ENCODE peak calls at places on chromosomes 12 and 14, in ten cellular contexts. W is heart right ventricle, L is Daoy, U is cardiac muscle cell, O is A673, M is GM04504, B is iris pigment epithelial cell, Q is DMS79, E is ACHN, S is amniotic stem cell. F is an unnamed sample.

GRCh38 chr12:58608711-58609110 is 311.6 kb downstream of the LRIG3 start:
- DNase-seq in W (no peak), L (no peak), U (no peak), O (no peak), M (no peak), B (peak; percentile 35), Q (no peak), E (no peak), S (no peak), F (no peak)

GRCh38 chr12:22409071-22409951 is 74.8 kb upstream of the ST8SIA1 start:
- DNase-seq in W (no peak), L (no peak), U (peak; percentile 43), O (peak; percentile 13), M (no peak), B (no peak), Q (peak; percentile 49), E (no peak), S (no peak), F (no peak)

GRCh38 chr14:23077962-23078361 is 17.0 kb downstream of the ACIN1 start:
- DNase-seq in W (no peak), L (no peak), U (no peak), O (no peak), M (no peak), B (no peak), Q (no peak), E (no peak), S (no peak), F (no peak)

GRCh38 chr14:95467232-95467631 is 49.2 kb downstream of the SYNE3 start:
- DNase-seq in W (no peak), L (no peak), U (no peak), O (no peak), M (no peak), B (no peak), Q (no peak), E (no peak), S (no peak), F (no peak)

GRCh38 chr12:89461190-89461589 is 63.4 kb downstream of the GALNT4 start:
- DNase-seq in W (no peak), L (no peak), U (no peak), O (peak; percentile 59), M (no peak), B (peak; percentile 56), Q (no peak), E (no peak), S (no peak), F (no peak)

GRCh38 chr12:100942984-100943749 is 148.6 kb downstream of the ANO4 start:
- DNase-seq in W (no peak), L (no peak), U (no peak), O (no peak), M (no peak), B (peak; percentile 44), Q (peak; percentile 42), E (no peak), S (no peak), F (no peak)

GRCh38 chr12:38527631-38528030 is 211.1 kb downstream of the ALG10B start:
- DNase-seq in W (no peak), L (no peak), U (no peak), O (no peak), M (no peak), B (no peak), Q (no peak), E (no peak), S (no peak), F (no peak)

GRCh38 chr12:94032368-94032767 is 116.0 kb upstream of the PLXNC1 start:
- DNase-seq in W (no peak), L (no peak), U (no peak), O (no peak), M (no peak), B (no peak), Q (no peak), E (no peak), S (no peak), F (no peak)

GRCh38 chr12:127355061-127355820 is 911.7 kb upstream of the TMEM132C start:
- DNase-seq in W (no peak), L (peak; percentile 54), U (peak; percentile 49), O (peak; percentile 44), M (peak; percentile 12), B (no peak), Q (no peak), E (peak; percentile 53), S (no peak), F (peak; percentile 43)

GRCh38 chr14:96676161-96676560 is 121.0 kb upstream of the VRK1 start:
- DNase-seq in W (no peak), L (peak; percentile 78), U (no peak), O (no peak), M (no peak), B (peak; percentile 20), Q (no peak), E (no peak), S (no peak), F (no peak)

GRCh38 chr12:32504626-32505025 is 105.3 kb downstream of the FGD4 start:
- DNase-seq in W (no peak), L (no peak), U (no peak), O (peak; percentile 25), M (no peak), B (no peak), Q (no peak), E (no peak), S (no peak), F (peak; percentile 55)

GRCh38 chr14:91119556-91120311 is 5.9 kb downstream of the DGLUCY start:
- DNase-seq in W (no peak), L (peak; percentile 55), U (no peak), O (peak; percentile 26), M (peak; percentile 58), B (peak; percentile 49), Q (no peak), E (peak; percentile 54), S (peak; percentile 28), F (peak; percentile 11)

GRCh38 chr14:99520571-99521081 is 39.4 kb downstream of the CCNK start:
- DNase-seq in W (no peak), L (no peak), U (no peak), O (no peak), M (no peak), B (no peak), Q (no peak), E (no peak), S (no peak), F (no peak)

GRCh38 chr14:101121399-101122113 is 218.0 kb upstream of the RTL1 start:
- DNase-seq in W (no peak), L (peak; percentile 1), U (no peak), O (no peak), M (no peak), B (no peak), Q (no peak), E (no peak), S (no peak), F (no peak)

GRCh38 chr12:84637926-84638325 is 274.7 kb downstream of the SLC6A15 start:
- DNase-seq in W (no peak), L (no peak), U (no peak), O (no peak), M (no peak), B (peak; percentile 80), Q (no peak), E (no peak), S (no peak), F (no peak)

GRCh38 chr12:27524839-27525238 is 833 bp downstream of the PPFIBP1 start:
- DNase-seq in W (no peak), L (no peak), U (no peak), O (peak; percentile 44), M (no peak), B (peak; percentile 43), Q (no peak), E (peak; percentile 59), S (no peak), F (peak; percentile 8)

GRCh38 chr14:78319411-78319810 is 149.2 kb downstream of the NRXN3 start:
- DNase-seq in W (no peak), L (no peak), U (no peak), O (no peak), M (no peak), B (no peak), Q (no peak), E (no peak), S (no peak), F (no peak)

GRCh38 chr12:57460457-57461325 is 1.1 kb downstream of the GLI1 start:
- DNase-seq in W (no peak), L (no peak), U (peak; percentile 59), O (no peak), M (no peak), B (no peak), Q (no peak), E (no peak), S (no peak), F (no peak)

GRCh38 chr14:92041203-92041602 is 1.3 kb upstream of the TRIP11 start:
- DNase-seq in W (peak; percentile 17), L (no peak), U (no peak), O (no peak), M (no peak), B (no peak), Q (no peak), E (no peak), S (no peak), F (no peak)

GRCh38 chr12:527241-527640 is 67.5 kb downstream of the B4GALNT3 start:
- DNase-seq in W (no peak), L (no peak), U (no peak), O (no peak), M (no peak), B (no peak), Q (no peak), E (no peak), S (no peak), F (no peak)

GRCh38 chr12:6839482-6840201 is 1.1 kb upstream of the GNB3 start:
- DNase-seq in W (no peak), L (no peak), U (no peak), O (no peak), M (no peak), B (no peak), Q (no peak), E (no peak), S (no peak), F (no peak)

GRCh38 chr14:31895206-31895605 is 181.9 kb upstream of the ARHGAP5 start:
- DNase-seq in W (no peak), L (peak; percentile 68), U (no peak), O (peak; percentile 21), M (no peak), B (peak; percentile 86), Q (no peak), E (no peak), S (peak; percentile 54), F (peak; percentile 36)

GRCh38 chr14:34554540-34555250 is 15.2 kb upstream of the EAPP start:
- DNase-seq in W (no peak), L (peak; percentile 85), U (no peak), O (peak; percentile 80), M (no peak), B (no peak), Q (no peak), E (peak; percentile 39), S (no peak), F (no peak)

GRCh38 chr14:105505101-105505500 is 14.1 kb downstream of the TEDC1 start:
- DNase-seq in W (no peak), L (no peak), U (no peak), O (no peak), M (no peak), B (no peak), Q (no peak), E (no peak), S (no peak), F (no peak)

GRCh38 chr14:29348504-29348903 is 579.1 kb downstream of the PRKD1 start:
- DNase-seq in W (no peak), L (no peak), U (no peak), O (no peak), M (no peak), B (peak; percentile 1), Q (no peak), E (no peak), S (no peak), F (peak; percentile 2)

GRCh38 chr14:68564236-68564825 is 228.5 kb downstream of the ZFP36L1 start:
- DNase-seq in W (no peak), L (peak; percentile 65), U (no peak), O (no peak), M (no peak), B (no peak), Q (no peak), E (no peak), S (no peak), F (no peak)

GRCh38 chr12:105740337-105740736 is 398.4 kb downstream of the NUAK1 start:
- DNase-seq in W (no peak), L (no peak), U (no peak), O (peak; percentile 2), M (no peak), B (no peak), Q (no peak), E (no peak), S (no peak), F (no peak)

GRCh38 chr12:6570264-6570887 is 2.3 kb upstream of the NOP2 start:
- DNase-seq in W (no peak), L (peak; percentile 55), U (peak; percentile 65), O (peak; percentile 71), M (no peak), B (peak; percentile 25), Q (no peak), E (peak; percentile 71), S (no peak), F (peak; percentile 30)